ENCODE peak calls at places on chromosome 16, in seven cellular contexts. C is T follicular helper cell; Z is effector CD4-positive, alpha-beta T cell; K is adipocyte; D is KBM-7; E is GM12891; I is AG09309. V is an unnamed sample.

GRCh38 chr16:87409153-87409552 is 17.0 kb downstream of the MAP1LC3B start:
- DNase-seq in C (no peak), Z (no peak), K (no peak), D (no peak), E (no peak), I (no peak), V (no peak)

GRCh38 chr16:10992797-10993196 is 48.4 kb downstream of the CLEC16A start:
- DNase-seq in C (no peak), Z (no peak), K (peak; percentile 75), D (no peak), E (no peak), I (no peak), V (no peak)

GRCh38 chr16:83996481-83997252 is 28.6 kb downstream of the NECAB2 start:
- DNase-seq in C (no peak), Z (no peak), K (no peak), D (peak; percentile 9), E (no peak), I (no peak), V (no peak)

GRCh38 chr16:65991149-65991701 is 375.3 kb upstream of the CDH5 start:
- DNase-seq in C (no peak), Z (no peak), K (no peak), D (no peak), E (no peak), I (no peak), V (no peak)

GRCh38 chr16:49615606-49616005 is 240.3 kb downstream of the ZNF423 start:
- DNase-seq in C (no peak), Z (no peak), K (no peak), D (no peak), E (no peak), I (no peak), V (no peak)

GRCh38 chr16:56609463-56609921 is 1.1 kb downstream of the MT2A start:
- DNase-seq in C (peak; percentile 68), Z (peak; percentile 67), K (peak; percentile 88), D (peak; percentile 85), E (peak; percentile 57), I (peak; percentile 67), V (peak; percentile 70)

GRCh38 chr16:72371307-72372081 is 199.5 kb upstream of the PMFBP1 start:
- DNase-seq in C (no peak), Z (no peak), K (peak; percentile 17), D (no peak), E (no peak), I (peak; percentile 55), V (no peak)

GRCh38 chr16:67146523-67147357 is 4.1 kb downstream of the B3GNT9 start:
- DNase-seq in C (no peak), Z (no peak), K (peak; percentile 18), D (no peak), E (no peak), I (no peak), V (no peak)

GRCh38 chr16:1651509-1652342 is 26.4 kb upstream of the JPT2 start:
- DNase-seq in C (no peak), Z (no peak), K (peak; percentile 25), D (no peak), E (no peak), I (no peak), V (no peak)

GRCh38 chr16:2979669-2980226 is 498 bp downstream of the PKMYT1 start:
- DNase-seq in C (no peak), Z (no peak), K (peak; percentile 11), D (peak; percentile 33), E (no peak), I (no peak), V (no peak)

GRCh38 chr16:17072104-17072503 is 398.7 kb downstream of the XYLT1 start:
- DNase-seq in C (no peak), Z (no peak), K (no peak), D (no peak), E (no peak), I (no peak), V (no peak)

GRCh38 chr16:25959216-25959615 is 267.5 kb downstream of the HS3ST4 start:
- DNase-seq in C (no peak), Z (no peak), K (no peak), D (no peak), E (no peak), I (no peak), V (no peak)

GRCh38 chr16:20740007-20740883 is 1.4 kb downstream of the THUMPD1 start:
- DNase-seq in C (no peak), Z (peak; percentile 4), K (peak; percentile 36), D (peak; percentile 59), E (no peak), I (no peak), V (no peak)

GRCh38 chr16:59552164-59552563 is 818.0 kb upstream of the GOT2 start:
- DNase-seq in C (no peak), Z (no peak), K (no peak), D (no peak), E (no peak), I (no peak), V (no peak)

GRCh38 chr16:81599034-81599744 is 154.6 kb downstream of the CMIP start:
- DNase-seq in C (no peak), Z (no peak), K (no peak), D (no peak), E (no peak), I (no peak), V (no peak)

GRCh38 chr16:11757671-11758545 is 15.3 kb upstream of the TXNDC11 start:
- DNase-seq in C (no peak), Z (no peak), K (peak; percentile 62), D (no peak), E (no peak), I (no peak), V (peak; percentile 67)

GRCh38 chr16:22206013-22206846 is at the start of gene EEF2K:
- DNase-seq in C (peak; percentile 69), Z (peak; percentile 69), K (peak; percentile 97), D (peak; percentile 95), E (peak; percentile 88), I (peak; percentile 78), V (peak; percentile 95)

GRCh38 chr16:5504028-5504758 is 406.6 kb upstream of the EEF2KMT start:
- DNase-seq in C (no peak), Z (no peak), K (no peak), D (no peak), E (no peak), I (no peak), V (no peak)

GRCh38 chr16:69133555-69133954 is 1.1 kb downstream of the UTP4 start:
- DNase-seq in C (no peak), Z (no peak), K (no peak), D (no peak), E (no peak), I (no peak), V (no peak)

GRCh38 chr16:14358697-14359305 is 271.3 kb downstream of the PARN start:
- DNase-seq in C (no peak), Z (no peak), K (no peak), D (no peak), E (no peak), I (no peak), V (no peak)